ENCODE peak calls at places on chromosomes 11 and 22, in seven cellular contexts. N is SK-MEL-5; W is posterior vena cava; J is HS-27A; S is Caco-2; X is brain pericyte; L is activated CD4-positive, CD25-positive, alpha-beta regulatory T cell. R is an unnamed sample.
A peak's percentile ranks its signal among the peaks of the same experiment; 100 is the strongest.

GRCh38 chr11:33454264-33454663 is 197.1 kb downstream of the HIPK3 start:
- DNase-seq in J (no peak), L (no peak), W (no peak), N (no peak), S (no peak), X (no peak), R (no peak)

GRCh38 chr11:16981651-16982194 is 32.5 kb downstream of the PLEKHA7 start:
- DNase-seq in X (peak; percentile 61), L (no peak), N (peak; percentile 92), J (no peak), S (no peak), W (no peak), R (peak; percentile 97)

GRCh38 chr11:48177661-48178060 is 38.9 kb upstream of the OR4B1 start:
- DNase-seq in N (no peak), L (no peak), X (no peak), S (no peak), W (no peak), J (no peak), R (no peak)

GRCh38 chr22:24146190-24146616 is 35.1 kb upstream of the SUSD2 start:
- DNase-seq in S (peak; percentile 80), N (peak; percentile 70), X (no peak), W (no peak), L (peak; percentile 19), J (no peak), R (peak; percentile 62)

GRCh38 chr11:35276396-35276795 is 137.4 kb downstream of the CD44 start:
- DNase-seq in X (no peak), N (no peak), S (no peak), W (no peak), J (no peak), L (no peak), R (no peak)

GRCh38 chr11:17580271-17580670 is 33.2 kb downstream of the OTOG start:
- DNase-seq in N (no peak), W (no peak), L (no peak), J (no peak), X (no peak), S (peak; percentile 9), R (no peak)

GRCh38 chr11:110471315-110471714 is 41.6 kb downstream of the FDX1 start:
- DNase-seq in J (no peak), X (no peak), N (no peak), L (no peak), W (no peak), S (no peak), R (no peak)

GRCh38 chr22:19603767-19604166 is 79.6 kb upstream of the CLDN5 start:
- DNase-seq in J (no peak), L (no peak), X (no peak), W (no peak), S (no peak), N (no peak), R (no peak)

GRCh38 chr11:12543596-12544415 is 130.4 kb upstream of the TEAD1 start:
- DNase-seq in L (no peak), N (no peak), W (no peak), S (no peak), X (no peak), J (no peak), R (no peak)

GRCh38 chr11:61131998-61132555 is 29.1 kb downstream of the VPS37C start:
- DNase-seq in W (no peak), L (no peak), S (no peak), N (no peak), X (no peak), J (no peak), R (no peak)

GRCh38 chr11:60971520-60971919 is at the start of gene CD6:
- DNase-seq in W (no peak), L (peak; percentile 42), S (no peak), N (no peak), X (no peak), J (no peak), R (no peak)

GRCh38 chr11:17267576-17267975 is 9.0 kb upstream of the NUCB2 start:
- DNase-seq in S (no peak), J (peak; percentile 50), L (no peak), X (no peak), W (no peak), N (no peak), R (no peak)

GRCh38 chr22:44591146-44591790 is 93.2 kb upstream of the RTL6 start:
- DNase-seq in S (no peak), N (no peak), X (no peak), L (no peak), J (no peak), W (no peak), R (no peak)

GRCh38 chr11:19689281-19689975 is 23.2 kb upstream of the NAV2 start:
- DNase-seq in X (no peak), N (no peak), W (no peak), J (no peak), L (no peak), S (no peak), R (no peak)

R was measured in foreskin melanocyte.